ENCODE peak calls at places on chromosomes 4 and X, in eight cellular contexts. P is neural progenitor cell, L is GM23338, E is GM23248, B is MM.1S, O is PC-3, N is PC-9, R is astrocyte. C is an unnamed sample.

GRCh38 chrX:15574017-15574416 is 26.7 kb downstream of the ACE2 start:
- DNase-seq in N (no peak), R (no peak), E (no peak), O (no peak), L (no peak), B (no peak), P (no peak), C (no peak)

GRCh38 chrX:40096395-40097091 is 1.2 kb downstream of the BCOR start:
- DNase-seq in P (peak; percentile 61), L (no peak), R (no peak), B (peak; percentile 53), O (peak; percentile 35), N (no peak), E (peak; percentile 64), C (peak; percentile 41)

GRCh38 chr4:85748654-85749053 is 273.7 kb downstream of the ARHGAP24 start:
- DNase-seq in L (no peak), N (no peak), P (no peak), O (no peak), R (no peak), B (no peak), E (peak; percentile 30), C (no peak)

GRCh38 chrX:133574716-133575115 is 159.4 kb upstream of the GPC4 start:
- DNase-seq in E (no peak), L (no peak), O (no peak), N (no peak), B (no peak), P (no peak), R (peak; percentile 70), C (no peak)

GRCh38 chr4:11423465-11423864 is 5.2 kb downstream of the HS3ST1 start:
- DNase-seq in O (no peak), R (no peak), N (no peak), L (no peak), P (no peak), E (no peak), B (no peak), C (no peak)

GRCh38 chr4:1612278-1613098 is 71.6 kb downstream of the FAM53A start:
- DNase-seq in O (no peak), N (no peak), L (no peak), E (no peak), R (no peak), B (no peak), P (no peak), C (no peak)

GRCh38 chrX:142156567-142156966 is 48.5 kb downstream of the MAGEC2 start:
- DNase-seq in R (no peak), L (peak; percentile 45), O (no peak), N (no peak), P (peak; percentile 28), B (no peak), E (no peak), C (no peak)

GRCh38 chrX:16022580-16023170 is 100.7 kb upstream of the GRPR start:
- DNase-seq in R (peak; percentile 64), E (peak; percentile 55), B (no peak), L (no peak), N (no peak), P (no peak), O (peak; percentile 69), C (peak; percentile 60)

GRCh38 chr4:183996868-183997267 is 91.8 kb downstream of the STOX2 start:
- DNase-seq in N (no peak), E (peak; percentile 29), B (no peak), R (peak; percentile 53), L (no peak), O (peak; percentile 60), P (no peak), C (peak; percentile 15)

GRCh38 chrX:119190736-119191282 is 45.3 kb upstream of the PGRMC1 start:
- DNase-seq in L (no peak), E (peak; percentile 78), P (no peak), N (no peak), B (no peak), R (no peak), O (no peak), C (no peak)

GRCh38 chr4:101993841-101994221 is 203.3 kb downstream of the BANK1 start:
- DNase-seq in L (no peak), E (no peak), B (no peak), P (no peak), N (no peak), O (no peak), R (no peak), C (no peak)

GRCh38 chr4:28007693-28008092 is 1147.1 kb downstream of the STIM2 start:
- DNase-seq in N (no peak), P (no peak), B (no peak), O (no peak), L (no peak), R (no peak), E (no peak), C (no peak)

GRCh38 chr4:5874811-5875465 is 17.9 kb downstream of the CRMP1 start:
- DNase-seq in B (no peak), E (peak; percentile 66), N (no peak), P (peak; percentile 59), L (peak; percentile 76), R (peak; percentile 51), O (peak; percentile 56), C (peak; percentile 20)

DNA sequence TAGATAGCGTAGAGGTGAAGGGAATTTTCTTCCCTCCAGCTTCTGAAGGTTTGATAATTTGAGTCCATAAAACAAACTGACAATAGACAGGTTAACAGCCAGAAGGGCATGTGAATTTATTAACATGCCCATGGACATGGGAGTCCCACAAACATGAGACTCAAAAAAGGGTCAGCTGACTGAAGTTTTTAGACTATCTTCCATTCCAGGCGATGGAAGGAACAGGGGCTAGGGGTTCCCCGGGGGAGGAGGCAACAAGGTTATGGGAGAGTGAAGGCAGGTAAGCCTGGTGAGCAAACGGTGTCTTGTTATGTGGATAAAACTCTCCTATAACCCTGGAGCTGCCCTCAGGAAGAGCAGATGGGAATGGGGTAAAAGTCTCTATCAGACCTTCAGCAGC is 81.5 kb upstream of the SORBS2 start:
- DNase-seq in L (no peak), P (no peak), B (no peak), N (no peak), O (no peak), R (no peak), E (no peak), C (no peak)
- H3K27ac ChIP-seq in L (no peak overlapping the region), P (no peak overlapping the region), B (no peak overlapping the region), N (no peak overlapping the region), O (no peak overlapping the region), R (no peak overlapping the region), E (no peak overlapping the region), C (no peak overlapping the region)

DNA sequence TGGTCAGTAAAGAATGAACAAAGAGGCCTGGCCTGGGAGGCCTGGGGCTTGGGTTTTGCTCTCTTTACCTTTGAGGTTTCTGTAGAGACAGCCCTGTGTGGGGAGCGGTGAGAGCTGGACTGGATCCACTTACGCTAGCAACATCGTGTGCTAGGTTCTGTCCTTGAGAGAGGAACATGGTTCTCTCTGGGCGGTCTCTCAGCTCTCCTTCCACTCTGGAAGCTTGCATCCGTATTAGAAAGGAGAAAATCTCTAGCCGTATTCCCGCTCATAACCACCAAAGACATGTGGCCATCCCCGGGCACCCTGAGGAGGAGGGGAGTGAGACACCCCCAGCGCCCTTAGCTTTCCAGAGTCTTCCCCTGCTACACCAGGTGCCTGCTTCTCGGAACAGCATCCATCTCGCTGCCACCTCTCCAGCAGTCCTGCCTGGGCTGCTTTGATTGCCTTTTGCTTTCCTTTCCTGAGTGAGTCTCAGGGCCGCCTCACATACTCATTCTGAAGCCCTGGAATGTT is 1.3 kb downstream of the TADA2B start:
- DNase-seq in E (peak; percentile 45), R (no peak), B (no peak), L (no peak), P (peak; percentile 29), N (no peak), O (no peak), C (no peak)
- H2AFZ ChIP-seq in E (no peak overlapping the region), R (no peak overlapping the region), B (no peak overlapping the region), L (no peak overlapping the region), P (no peak overlapping the region), N (no peak overlapping the region), O (peak overlapping the region; percentile 75), C (peak overlapping the region; percentile 97)

GRCh38 chrX:36963069-36963808 is 44.9 kb upstream of the FAM47C start:
- DNase-seq in L (peak; percentile 36), N (no peak), O (no peak), P (no peak), E (no peak), B (no peak), R (no peak), C (no peak)

GRCh38 chrX:36961590-36961989 is 46.6 kb upstream of the FAM47C start:
- DNase-seq in L (no peak), R (no peak), B (no peak), N (no peak), E (no peak), P (peak; percentile 23), O (peak; percentile 17), C (no peak)

DNA sequence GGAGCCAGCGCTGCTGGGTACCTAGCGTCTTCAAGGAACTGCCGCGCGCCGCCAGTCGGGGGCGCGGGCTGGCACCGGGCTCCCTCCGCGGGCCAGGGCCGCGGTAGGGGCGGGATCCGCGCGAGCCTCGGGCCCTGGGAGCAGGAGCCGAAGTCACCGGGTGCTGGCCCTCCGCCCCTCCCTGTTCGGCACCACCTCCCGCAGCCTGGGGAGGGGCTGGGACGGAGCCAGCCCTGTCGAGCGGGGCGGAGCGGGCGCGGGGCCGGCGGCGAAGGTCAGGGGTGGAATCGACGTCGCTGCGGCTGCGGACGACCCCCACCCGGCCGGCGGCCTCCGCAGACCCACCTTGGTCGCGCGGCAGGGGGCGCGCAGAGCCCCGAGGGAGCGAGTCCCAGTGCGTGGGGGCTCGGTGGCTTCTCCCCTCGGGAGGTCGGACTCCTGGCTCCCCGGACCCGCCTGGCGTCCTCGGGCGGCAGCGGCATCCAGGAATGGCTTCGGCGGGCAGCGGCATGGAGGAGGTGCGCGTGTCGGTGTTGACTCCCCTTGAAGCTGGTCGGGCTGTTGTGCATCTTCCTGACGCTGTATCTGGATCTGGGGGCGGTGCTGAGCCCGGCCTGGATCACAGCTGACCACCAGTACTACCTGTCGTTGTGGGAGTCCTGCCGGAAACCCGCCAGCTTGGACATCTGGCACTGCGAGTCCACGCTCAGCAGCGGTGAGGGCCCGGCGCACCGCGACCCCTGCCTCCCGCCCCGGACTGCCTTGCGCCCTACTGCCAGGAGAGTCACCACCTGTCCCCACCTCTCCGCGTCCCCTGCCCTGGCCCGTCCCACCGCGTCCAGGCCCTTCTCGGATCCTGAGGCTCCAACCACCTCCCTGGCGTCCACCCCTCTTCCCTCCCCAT is 50.5 kb upstream of the FAM47C start:
- DNase-seq in P (peak; percentile 85), B (no peak), R (no peak), L (peak; percentile 60), N (no peak), O (no peak), E (no peak), C (no peak)
- TF ChIP-seq EZH2 in P (no peak), B (no peak), R (no peak), L (no peak), N (no peak), O (no peak), E (no peak), C (no peak)

DNA sequence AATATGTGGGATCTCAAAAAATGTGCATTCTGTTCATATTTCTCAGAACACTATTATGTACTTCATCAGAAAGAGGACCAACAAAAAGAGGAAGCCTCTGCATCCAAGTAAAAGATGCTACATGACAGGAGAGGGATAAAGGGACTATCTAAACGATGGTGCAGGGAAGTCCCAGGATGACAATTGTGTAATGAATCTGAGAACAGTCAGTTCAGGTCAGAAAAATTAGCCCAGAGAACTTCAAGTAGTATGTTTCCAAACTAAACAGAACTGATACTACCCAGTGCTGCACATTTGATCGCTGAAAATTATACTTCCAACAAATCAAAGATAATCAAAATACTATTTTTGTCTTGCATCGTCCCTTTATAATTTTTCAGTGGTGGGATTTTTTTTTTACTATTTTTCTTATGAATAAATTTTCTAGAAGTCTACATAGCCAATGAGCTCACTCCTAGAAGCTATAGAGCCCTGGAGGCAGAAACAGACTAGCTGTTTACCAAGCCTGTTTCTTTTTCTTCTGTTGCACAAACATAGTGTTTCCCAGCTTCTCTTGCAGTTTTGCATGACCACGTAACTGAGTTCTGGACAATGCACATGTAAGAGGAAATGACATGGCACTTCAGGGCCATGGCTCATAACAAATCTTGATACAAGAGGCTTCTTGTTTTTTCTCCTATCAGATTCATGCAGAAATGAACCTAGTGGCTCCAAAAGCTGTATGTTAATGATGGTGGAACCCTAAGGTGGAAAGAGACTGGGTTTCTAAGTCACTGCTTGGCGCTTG is 127.2 kb downstream of the ZNF330 start:
- DNase-seq in O (no peak), E (peak; percentile 20), N (no peak), R (no peak), L (no peak), B (peak; percentile 43), P (no peak), C (peak; percentile 16)
- H3K27ac ChIP-seq in O (no peak overlapping the region), E (no peak overlapping the region), N (no peak overlapping the region), R (no peak overlapping the region), L (no peak overlapping the region), B (peak overlapping the region; percentile 50), P (no peak overlapping the region), C (no peak overlapping the region)